ENCODE peak calls at places on chromosomes 6 and 20, in five cellular contexts. Q, C, Z, H and N are unnamed samples.

GRCh38 chr20:51542033-51542893 is at the start of gene NFATC2:
- DNase-seq in Q (no peak), H (no peak), C (no peak), Z (peak), N (no peak)

GRCh38 chr6:157070403-157071107 is 252.8 kb downstream of the TMEM242 start:
- DNase-seq in Z (peak), C (peak), Q (peak), H (no peak), N (peak)

GRCh38 chr6:10558575-10558974 is 37.4 kb downstream of the GCNT2 start:
- DNase-seq in Z (peak), C (no peak), H (no peak), Q (no peak), N (no peak)

GRCh38 chr6:6105472-6106036 is 98.8 kb upstream of the NRN1 start:
- DNase-seq in C (no peak), Q (no peak), Z (no peak), H (no peak), N (no peak)

GRCh38 chr20:38190166-38190565 is 25.1 kb upstream of the TGM2 start:
- DNase-seq in H (no peak), C (no peak), Q (no peak), Z (no peak), N (no peak)

GRCh38 chr6:49553353-49553752 is 2.9 kb downstream of the C6orf141 start:
- DNase-seq in H (no peak), Q (peak), C (peak), Z (no peak), N (no peak)

GRCh38 chr20:16004108-16004854 is 569.0 kb downstream of the KIF16B start:
- DNase-seq in H (no peak), Z (no peak), Q (no peak), C (no peak), N (no peak)

GRCh38 chr6:168026925-168027324 is 29.5 kb downstream of the KIF25 start:
- DNase-seq in Q (no peak), Z (no peak), C (no peak), H (no peak), N (no peak)

GRCh38 chr6:62283828-62284411 is 2.1 kb downstream of the KHDRBS2 start:
- DNase-seq in C (no peak), Q (peak), Z (no peak), H (no peak), N (peak)

GRCh38 chr6:3813150-3813780 is 35.9 kb upstream of the FAM50B start:
- DNase-seq in Z (peak), Q (peak), C (no peak), H (no peak), N (no peak)

GRCh38 chr20:63768591-63769515 is 29.3 kb downstream of the SLC2A4RG start:
- DNase-seq in Q (no peak), Z (no peak), H (no peak), C (no peak), N (no peak)

GRCh38 chr20:1856419-1856818 is 38.8 kb upstream of the SIRPA start:
- DNase-seq in H (no peak), C (no peak), Q (peak), Z (no peak), N (no peak)

GRCh38 chr6:28351087-28351486 is 1.3 kb downstream of the ZKSCAN3 start:
- DNase-seq in C (no peak), H (no peak), Q (no peak), Z (no peak), N (no peak)

GRCh38 chr6:117555262-117555849 is 47.0 kb downstream of the GOPC start:
- DNase-seq in H (no peak), C (no peak), Z (no peak), Q (peak), N (no peak)

GRCh38 chr6:154548130-154548830 is 37.8 kb upstream of the CNKSR3 start:
- DNase-seq in H (no peak), C (peak), Z (peak), Q (no peak), N (no peak)

GRCh38 chr6:48757661-48758060 is 646.7 kb upstream of the PTCHD4 start:
- DNase-seq in Z (no peak), H (no peak), Q (no peak), C (peak), N (no peak)

GRCh38 chr20:32737371-32738223 is 5.7 kb downstream of the COMMD7 start:
- DNase-seq in C (peak), H (peak), Q (peak), Z (peak), N (no peak)

GRCh38 chr20:31849306-31849930 is 4.0 kb upstream of the FOXS1 start:
- DNase-seq in Q (no peak), Z (no peak), H (no peak), C (no peak), N (no peak)

GRCh38 chr20:44496976-44497375 is 21.3 kb downstream of the TTPAL start:
- DNase-seq in C (peak), Z (no peak), H (no peak), Q (peak), N (no peak)

GRCh38 chr6:154876776-154877175 is 118.3 kb upstream of the TIAM2 start:
- DNase-seq in Q (no peak), H (no peak), C (no peak), Z (no peak), N (no peak)

GRCh38 chr6:152096863-152097496 is 289.5 kb downstream of the ESR1 start:
- DNase-seq in C (peak), Q (peak), Z (peak), H (no peak), N (peak)

GRCh38 chr20:5316188-5317158 is at the start of gene PROKR2:
- DNase-seq in C (no peak), Z (no peak), Q (peak), H (no peak), N (no peak)
- TF ChIP-seq EZH2 in C (peak), Z (peak), Q (peak), H (no peak), N (no peak)

GRCh38 chr6:142372348-142372747 is 70.5 kb downstream of the ADGRG6 start:
- DNase-seq in H (no peak), Z (peak), Q (no peak), C (peak), N (no peak)

GRCh38 chr6:142374965-142375733 is 73.3 kb downstream of the ADGRG6 start:
- DNase-seq in H (no peak), Z (peak), C (peak), Q (peak), N (no peak)

GRCh38 chr6:142374090-142374783 is 72.4 kb downstream of the ADGRG6 start:
- DNase-seq in H (no peak), C (no peak), Z (peak), Q (no peak), N (no peak)

GRCh38 chr6:142376115-142376514 is 74.3 kb downstream of the ADGRG6 start:
- DNase-seq in Z (peak), Q (no peak), H (no peak), C (no peak), N (no peak)

DNA sequence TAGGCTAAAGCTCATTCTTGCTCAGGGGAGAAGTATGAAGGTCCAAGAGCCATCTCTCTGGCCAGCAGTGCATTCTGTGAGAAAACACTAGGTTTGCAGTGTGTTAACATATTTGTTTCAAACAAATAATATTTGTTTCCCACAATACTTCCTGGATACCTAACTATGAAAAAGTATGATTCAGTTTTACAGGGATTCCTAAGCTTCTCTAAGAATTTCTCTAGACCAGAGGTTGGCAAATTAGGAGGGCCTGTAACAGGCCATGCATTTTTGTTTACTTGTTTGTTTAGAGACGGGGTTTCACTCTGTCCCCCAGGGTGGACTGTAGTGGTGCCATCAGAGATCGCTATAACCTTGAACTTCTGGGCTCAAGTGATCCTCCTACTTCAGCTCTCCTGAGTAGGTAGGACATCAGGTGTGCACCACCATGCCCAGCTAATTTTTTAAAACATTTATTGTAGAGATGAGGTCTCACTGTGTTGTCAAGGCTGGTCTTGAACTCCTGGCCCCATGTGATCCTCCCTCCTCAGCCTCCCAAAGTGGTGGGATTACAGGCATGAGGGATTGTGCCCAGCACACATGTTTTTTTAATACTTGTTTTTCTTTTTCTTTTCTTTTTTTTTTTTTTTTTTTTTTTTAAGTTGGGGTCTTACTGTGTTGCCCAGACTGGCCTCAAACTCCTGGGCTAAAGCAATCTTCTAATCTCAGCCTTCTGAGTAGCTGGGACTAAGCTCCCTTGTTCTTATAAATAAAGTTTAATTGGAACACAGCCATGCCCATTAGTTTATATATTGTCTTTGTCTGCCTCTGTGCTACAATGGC is 71.7 kb downstream of the ADGRG6 start:
- DNase-seq in Q (peak), Z (no peak), C (no peak), H (no peak), N (no peak)
- H3K27ac ChIP-seq in Q (no peak), Z (peak), C (no peak), H (no peak), N (no peak)

GRCh38 chr6:169167581-169168301 is 85.9 kb downstream of the THBS2 start:
- DNase-seq in C (peak), Z (peak), Q (no peak), H (no peak), N (no peak)

GRCh38 chr6:169168706-169169105 is 84.9 kb downstream of the THBS2 start:
- DNase-seq in Z (no peak), Q (no peak), H (no peak), C (no peak), N (no peak)

GRCh38 chr6:169169375-169169774 is 84.3 kb downstream of the THBS2 start:
- DNase-seq in Q (no peak), C (no peak), Z (no peak), H (no peak), N (no peak)

GRCh38 chr6:169166896-169167580 is 86.6 kb downstream of the THBS2 start:
- DNase-seq in Q (no peak), Z (no peak), C (no peak), H (no peak), N (no peak)

GRCh38 chr6:169168302-169168630 is 85.4 kb downstream of the THBS2 start:
- DNase-seq in Q (no peak), C (no peak), H (no peak), Z (no peak), N (no peak)
- H3K9ac ChIP-seq in Q (no peak), C (peak), H (no peak), Z (no peak), N (no peak)

GRCh38 chr6:16762265-16762546 is 946 bp upstream of the ATXN1 start:
- DNase-seq in C (no peak), Q (peak), H (no peak), Z (no peak), N (no peak)

GRCh38 chr6:16759181-16759645 is 2.0 kb downstream of the ATXN1 start:
- DNase-seq in Z (no peak), Q (peak), C (no peak), H (no peak), N (no peak)

GRCh38 chr6:16761469-16762264 is 407 bp upstream of the ATXN1 start:
- DNase-seq in H (peak), Z (peak), C (peak), Q (peak), N (no peak)

GRCh38 chr6:16759646-16760535 is 1.4 kb downstream of the ATXN1 start:
- DNase-seq in Z (peak), H (peak), C (peak), Q (peak), N (no peak)

DNA sequence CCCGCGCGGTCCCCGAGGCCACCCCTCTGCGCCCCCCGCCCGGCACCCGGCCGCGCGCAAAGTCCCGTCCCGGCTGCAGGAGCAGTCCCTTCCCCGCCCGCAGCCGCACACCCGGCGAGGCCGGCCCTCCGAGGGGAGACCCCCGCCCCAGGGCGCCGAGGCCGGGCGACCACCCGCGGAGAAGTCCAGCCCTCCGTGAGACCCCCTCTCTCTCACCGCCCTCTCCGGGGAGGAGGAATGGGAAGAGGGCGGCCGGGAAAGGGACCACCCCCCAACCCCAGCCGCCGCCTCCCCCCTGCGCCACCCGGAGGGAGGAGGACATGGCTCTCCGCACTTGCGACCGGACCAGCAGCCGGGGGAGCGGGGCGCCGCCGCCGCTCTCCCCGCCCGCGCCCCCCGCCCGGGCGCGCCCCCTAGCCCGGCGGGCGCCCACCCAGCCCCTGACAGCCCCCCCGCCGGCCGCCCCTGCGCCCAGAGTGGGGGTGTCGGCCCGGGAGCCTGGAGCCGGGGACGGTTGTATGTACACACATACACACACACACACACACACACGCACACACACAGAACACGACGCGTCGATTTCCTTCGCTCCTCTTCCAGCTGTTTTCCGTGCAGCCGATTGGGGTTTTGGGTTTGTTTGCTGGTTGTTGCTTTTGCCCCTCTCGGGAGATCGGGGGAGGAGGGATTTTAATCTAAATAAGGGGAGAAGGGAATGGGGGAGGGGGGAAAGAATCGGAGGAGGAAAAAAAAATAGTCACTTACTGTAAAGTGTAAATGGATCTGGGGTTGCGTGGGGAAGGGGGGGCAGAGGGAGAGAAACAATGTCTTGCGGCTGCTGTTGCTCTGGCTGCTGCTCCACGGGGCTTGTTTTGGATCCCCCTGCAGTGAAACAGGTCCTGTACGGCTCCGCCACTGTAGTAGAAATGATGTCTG is at the start of gene ATXN1:
- DNase-seq in C (no peak), H (peak), Q (peak), Z (peak), N (no peak)
- TF ChIP-seq EZH2 in C (no peak), H (no peak), Q (no peak), Z (no peak), N (no peak)

GRCh38 chr20:418858-419365 is 10.8 kb downstream of the RBCK1 start:
- DNase-seq in H (no peak), Z (no peak), Q (no peak), C (no peak), N (no peak)

GRCh38 chr20:420721-421574 is 12.8 kb downstream of the RBCK1 start:
- DNase-seq in C (no peak), H (no peak), Q (peak), Z (no peak), N (no peak)

GRCh38 chr20:419556-420168 is 11.6 kb downstream of the RBCK1 start:
- DNase-seq in C (no peak), Z (no peak), Q (no peak), H (no peak), N (no peak)

GRCh38 chr20:421685-422250 is 13.7 kb downstream of the RBCK1 start:
- DNase-seq in H (no peak), C (no peak), Z (no peak), Q (no peak), N (no peak)

GRCh38 chr20:420169-420620 is 12.1 kb downstream of the RBCK1 start:
- DNase-seq in Q (peak), Z (no peak), H (no peak), C (no peak), N (no peak)
- H3K27ac ChIP-seq in Q (no peak), Z (no peak), H (no peak), C (no peak), N (no peak)

DNA sequence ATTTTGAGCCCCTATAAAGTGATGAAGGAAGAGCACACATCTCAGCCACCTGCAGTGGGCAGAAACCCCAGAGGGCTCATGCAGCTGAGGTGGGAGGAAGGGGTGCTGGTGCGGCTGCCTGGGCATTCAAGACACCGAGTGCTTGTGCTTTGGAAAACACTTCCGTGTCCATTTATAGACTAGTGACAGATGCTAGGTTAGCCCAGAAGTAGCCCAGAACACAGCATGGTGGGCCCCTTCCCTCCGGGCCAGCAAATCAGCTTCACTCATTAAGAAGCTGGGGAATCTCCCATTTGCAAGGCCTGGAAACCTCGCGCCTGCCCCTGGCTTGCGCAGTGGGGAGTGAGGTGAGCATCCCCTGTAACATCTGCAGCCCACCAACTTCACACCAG is 12.9 kb downstream of the BEND3 start:
- DNase-seq in C (no peak), Z (no peak), H (no peak), Q (no peak), N (no peak)
- H3K9ac ChIP-seq in C (no peak), Z (no peak), H (no peak), Q (no peak), N (no peak)

GRCh38 chr6:43285832-43286231 is 12.2 kb upstream of the SLC22A7 start:
- DNase-seq in Q (no peak), H (no peak), Z (no peak), C (no peak), N (no peak)
- TF ChIP-seq EZH2 in Q (no peak), H (no peak), Z (no peak), C (no peak), N (no peak)

GRCh38 chr6:43933111-43933885 is 163.3 kb downstream of the VEGFA start:
- DNase-seq in Q (no peak), Z (no peak), C (peak), H (no peak), N (no peak)

GRCh38 chr6:43935921-43936320 is 165.9 kb downstream of the VEGFA start:
- DNase-seq in Q (no peak), Z (no peak), H (peak), C (no peak), N (no peak)

GRCh38 chr6:43934803-43935602 is 165.0 kb downstream of the VEGFA start:
- DNase-seq in Q (no peak), Z (no peak), C (no peak), H (no peak), N (no peak)

GRCh38 chr6:43932259-43932900 is 162.4 kb downstream of the VEGFA start:
- DNase-seq in C (no peak), Q (no peak), Z (no peak), H (no peak), N (no peak)

DNA sequence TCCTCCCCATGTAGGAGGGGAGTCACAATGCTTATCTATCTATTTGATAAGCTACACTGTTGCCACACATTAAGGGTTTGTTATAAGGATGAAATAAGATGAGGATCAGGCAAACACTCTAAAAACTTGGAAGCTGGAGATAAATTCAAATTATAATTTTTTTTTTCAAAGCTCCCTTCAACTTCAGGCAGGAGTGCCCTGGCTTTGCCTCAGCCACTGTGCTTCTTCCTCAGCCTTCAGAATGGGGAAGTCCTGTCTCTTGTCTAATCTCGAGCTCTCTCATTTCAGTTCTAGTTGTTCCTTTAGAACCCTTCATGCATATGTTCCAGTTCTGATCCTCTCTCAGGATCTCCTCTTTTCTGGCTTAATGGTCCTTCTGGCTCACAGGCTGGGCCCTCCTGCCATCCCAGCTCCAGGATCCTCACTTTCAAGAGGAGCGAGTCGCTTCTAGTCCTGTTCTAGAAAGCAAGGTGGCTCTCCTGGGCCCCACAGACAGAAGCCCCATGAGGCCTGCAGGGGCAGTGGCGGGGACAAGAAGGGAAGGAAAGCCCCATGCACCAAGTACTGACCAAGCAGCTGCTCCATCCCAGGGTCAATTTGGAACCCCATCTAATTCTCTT is 164.3 kb downstream of the VEGFA start:
- DNase-seq in H (no peak), Z (no peak), C (no peak), Q (no peak), N (no peak)
- H3K27ac ChIP-seq in H (no peak), Z (no peak), C (no peak), Q (no peak), N (no peak)